ENCODE peak calls at places on chromosome 12, in five cellular contexts. Z is DND-41, M is H9, R is IMR-90, S is OCI-LY7. W is an unnamed sample.

GRCh38 chr12:16610006-16610520 is 4.1 kb upstream of the LMO3 start:
- DNase-seq in Z (no peak), M (no peak), R (no peak), S (no peak), W (no peak)

GRCh38 chr12:113095405-113095804 is 38.9 kb downstream of the DTX1 start:
- DNase-seq in Z (no peak), M (no peak), R (no peak), S (no peak), W (no peak)

GRCh38 chr12:21918456-21918855 is 22.8 kb downstream of the ABCC9 start:
- DNase-seq in Z (no peak), M (no peak), R (no peak), S (no peak), W (no peak)

GRCh38 chr12:1350934-1351240 is 243.5 kb downstream of the FBXL14 start:
- DNase-seq in Z (no peak), M (no peak), R (no peak), S (no peak), W (no peak)

GRCh38 chr12:46214668-46215429 is 54.0 kb downstream of the SLC38A1 start:
- DNase-seq in Z (peak), M (no peak), R (peak), S (peak), W (no peak)

GRCh38 chr12:6635375-6635855 is 344 bp downstream of the LPAR5 start:
- DNase-seq in Z (peak), M (no peak), R (no peak), S (peak), W (no peak)

GRCh38 chr12:78470354-78471195 is 394.0 kb upstream of the SYT1 start:
- DNase-seq in Z (no peak), M (peak), R (peak), S (peak), W (peak)

GRCh38 chr12:12903642-12904609 is 12.6 kb downstream of the GPRC5A start:
- DNase-seq in Z (no peak), M (no peak), R (no peak), S (no peak), W (no peak)

GRCh38 chr12:6235499-6235898 is 35.3 kb downstream of the CD9 start:
- DNase-seq in Z (no peak), M (no peak), R (no peak), S (no peak), W (no peak)

GRCh38 chr12:75439048-75439447 is 41.5 kb upstream of the GLIPR1 start:
- DNase-seq in Z (no peak), M (no peak), R (peak), S (no peak), W (peak)

GRCh38 chr12:2351129-2351528 is 298.3 kb downstream of the CACNA1C start:
- DNase-seq in Z (no peak), M (no peak), R (no peak), S (peak), W (no peak)

GRCh38 chr12:389138-390096 is at the start of gene KDM5A:
- DNase-seq in Z (peak), M (peak), R (peak), S (peak), W (peak)

GRCh38 chr12:3251691-3252090 is 174.5 kb downstream of the TSPAN9 start:
- DNase-seq in Z (no peak), M (no peak), R (no peak), S (no peak), W (no peak)

GRCh38 chr12:753401-754237 is 1.2 kb downstream of the WNK1 start:
- DNase-seq in Z (peak), M (peak), R (no peak), S (peak), W (no peak)

GRCh38 chr12:105057174-105057573 is 27.1 kb downstream of the ALDH1L2 start:
- DNase-seq in Z (no peak), M (no peak), R (no peak), S (no peak), W (peak)

GRCh38 chr12:27220057-27220987 is 23.8 kb upstream of the STK38L start:
- DNase-seq in Z (no peak), M (no peak), R (peak), S (peak), W (peak)

GRCh38 chr12:41034686-41035085 is 153.4 kb upstream of the PDZRN4 start:
- DNase-seq in Z (no peak), M (no peak), R (peak), S (no peak), W (peak)

GRCh38 chr12:105104762-105105161 is 2.8 kb upstream of the WASHC4 start:
- DNase-seq in Z (no peak), M (no peak), R (no peak), S (no peak), W (no peak)

GRCh38 chr12:53983580-53984572 is 1.1 kb upstream of the HOXC10 start:
- DNase-seq in Z (no peak), M (no peak), R (no peak), S (no peak), W (no peak)

GRCh38 chr12:77925536-77926108 is 94.9 kb downstream of the NAV3 start:
- DNase-seq in Z (peak), M (peak), R (peak), S (peak), W (peak)

GRCh38 chr12:100268835-100269564 is 2.0 kb downstream of the SCYL2 start:
- DNase-seq in Z (no peak), M (no peak), R (peak), S (no peak), W (peak)

GRCh38 chr12:95615735-95616134 is 64.5 kb upstream of the USP44 start:
- DNase-seq in Z (no peak), M (no peak), R (peak), S (no peak), W (peak)

GRCh38 chr12:56521590-56522371 is at the start of gene RBMS2:
- DNase-seq in Z (peak), M (peak), R (peak), S (peak), W (peak)
- H2AFZ ChIP-seq in Z (peak), M (no peak), R (peak), S (peak), W (peak)

GRCh38 chr12:52710744-52711143 is 7.4 kb upstream of the KRT77 start:
- DNase-seq in Z (no peak), M (no peak), R (no peak), S (peak), W (no peak)

GRCh38 chr12:52716061-52716460 is 12.7 kb upstream of the KRT77 start:
- DNase-seq in Z (no peak), M (no peak), R (no peak), S (no peak), W (no peak)

GRCh38 chr12:52713960-52714886 is 10.9 kb upstream of the KRT77 start:
- DNase-seq in Z (no peak), M (peak), R (no peak), S (no peak), W (no peak)

GRCh38 chr12:52714887-52715281 is 11.6 kb upstream of the KRT77 start:
- DNase-seq in Z (no peak), M (no peak), R (no peak), S (no peak), W (no peak)

DNA sequence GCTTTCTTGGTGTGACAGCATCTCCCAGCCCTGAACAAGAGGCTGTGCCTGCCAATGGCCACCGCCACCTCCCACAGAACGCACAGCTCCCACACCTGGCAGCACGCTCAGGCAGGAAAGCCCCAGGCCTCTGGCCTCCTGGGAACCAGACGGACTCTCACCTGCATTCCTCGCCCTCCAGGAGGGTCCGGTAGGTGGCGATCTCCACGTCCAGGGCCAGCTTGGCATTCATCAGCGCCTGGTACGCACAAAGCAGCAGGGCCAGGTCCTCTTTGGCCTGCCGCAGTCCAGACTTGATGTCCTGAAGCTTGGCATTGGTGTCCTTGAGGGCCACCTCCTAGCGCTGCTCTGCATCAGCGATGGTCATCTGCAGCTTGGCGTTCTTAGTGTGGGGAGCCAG is 12.1 kb upstream of the KRT77 start:
- DNase-seq in Z (no peak), M (peak), R (no peak), S (no peak), W (no peak)
- TF ChIP-seq CTCF in Z (no peak), M (peak), R (no peak), S (peak), W (no peak)

DNA sequence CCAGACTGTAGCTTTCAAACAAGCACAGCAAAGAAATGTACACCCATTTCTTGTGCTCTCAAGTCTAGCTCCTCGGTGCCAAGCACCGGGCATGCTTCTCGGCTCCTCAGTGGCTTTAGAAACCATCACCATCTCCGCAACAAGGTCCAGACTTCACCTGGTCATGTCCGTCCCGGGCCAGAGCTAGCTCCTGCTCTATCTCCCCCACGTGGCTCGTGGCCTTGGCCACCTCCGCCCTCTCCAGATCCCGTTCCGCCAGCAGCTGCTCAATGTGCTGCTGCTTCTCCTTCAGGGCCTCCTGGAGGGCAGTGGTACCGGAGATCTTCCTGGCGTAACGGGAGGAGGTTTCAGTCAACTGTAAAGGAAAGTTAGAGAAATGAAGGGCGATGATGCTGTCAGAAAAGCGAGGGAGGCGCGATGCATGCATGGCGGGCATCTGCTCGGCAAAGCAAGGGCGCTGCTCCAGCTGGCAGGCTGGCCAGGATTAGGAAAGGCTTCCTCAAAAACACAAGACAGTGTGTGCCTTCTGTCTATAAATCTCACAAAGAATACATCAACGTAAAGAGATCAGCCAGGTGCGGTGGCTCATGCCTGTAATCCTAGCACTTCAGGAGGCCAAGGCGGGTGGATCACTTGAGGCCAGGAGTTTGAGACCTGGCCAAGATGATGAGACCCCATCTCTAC is 67.4 kb downstream of the CLIP1 start:
- DNase-seq in Z (no peak), M (no peak), R (no peak), S (no peak), W (no peak)
- H2AFZ ChIP-seq in Z (no peak), M (no peak), R (no peak), S (no peak), W (no peak)

GRCh38 chr12:65788912-65789311 is 35.4 kb upstream of the HMGA2 start:
- DNase-seq in Z (no peak), M (no peak), R (no peak), S (no peak), W (no peak)
- TF ChIP-seq CTCF in Z (no peak), M (no peak), R (no peak), S (no peak), W (no peak)

DNA sequence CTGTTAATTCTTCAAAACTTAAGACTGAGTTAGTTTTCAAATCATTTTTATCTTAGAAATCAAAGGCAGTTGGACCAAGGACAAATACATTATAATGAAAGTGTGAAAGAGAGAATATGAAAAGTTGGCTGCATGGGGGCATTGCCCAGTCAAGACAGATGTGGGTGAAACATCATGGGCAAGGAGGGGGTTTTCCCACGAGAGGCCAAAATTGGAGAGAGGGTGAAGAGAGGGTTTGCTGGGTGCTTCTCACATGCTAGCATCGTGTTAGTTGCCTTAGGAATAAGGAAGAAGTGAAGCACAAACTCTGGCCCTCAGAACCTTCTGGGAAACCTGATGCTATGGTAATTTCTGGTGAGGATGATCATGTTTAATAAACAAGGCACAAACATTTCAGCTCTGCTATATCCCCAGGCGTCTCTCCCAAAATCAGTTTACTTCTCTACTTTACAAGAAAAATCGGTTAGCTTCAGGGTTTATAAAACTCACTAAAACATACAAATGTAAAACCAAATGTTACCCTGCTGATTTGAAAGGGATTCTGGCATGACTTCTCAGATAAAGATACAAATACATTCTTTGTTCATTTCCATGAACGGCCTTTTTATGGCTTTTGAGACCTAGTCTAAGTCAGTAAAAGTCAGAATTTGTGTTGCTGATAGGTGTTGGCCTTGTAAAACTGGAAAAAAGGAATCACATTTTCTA is 26.6 kb upstream of the CPM start:
- DNase-seq in Z (no peak), M (no peak), R (no peak), S (no peak), W (no peak)
- H2AFZ ChIP-seq in Z (no peak), M (no peak), R (peak), S (no peak), W (no peak)

DNA sequence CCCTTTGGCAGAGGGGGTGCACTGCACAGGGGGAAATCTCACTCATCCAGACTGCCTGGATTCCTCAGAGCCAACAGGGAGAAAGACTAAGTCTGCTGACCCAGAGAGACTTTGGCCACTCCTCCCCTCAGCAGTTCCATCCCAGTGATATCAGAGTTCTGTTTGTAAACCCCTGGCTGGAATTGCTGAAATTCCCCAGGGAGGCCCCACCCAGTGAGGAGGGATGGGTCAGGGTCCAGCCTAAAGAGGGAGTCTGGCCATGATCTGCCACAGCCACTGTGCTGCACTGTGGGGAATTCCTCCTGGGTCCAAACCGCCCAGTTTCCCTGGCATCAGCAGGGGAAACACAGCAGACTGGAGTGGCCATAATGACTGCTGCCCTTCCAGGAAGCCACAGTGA is 54.9 kb upstream of the USP15 start:
- DNase-seq in Z (no peak), M (no peak), R (no peak), S (no peak), W (no peak)
- TF ChIP-seq CTCF in Z (no peak), M (no peak), R (no peak), S (no peak), W (no peak)

GRCh38 chr12:111687255-111687654 is 1.4 kb downstream of the ACAD10 start:
- DNase-seq in Z (no peak), M (no peak), R (no peak), S (peak), W (no peak)

GRCh38 chr12:111685811-111686573 is at the start of the genes ACAD10 and BRAP:
- DNase-seq in Z (peak), M (peak), R (peak), S (peak), W (peak)

GRCh38 chr12:111687952-111688351 is 2.1 kb downstream of the ACAD10 start:
- DNase-seq in Z (no peak), M (no peak), R (no peak), S (no peak), W (no peak)

GRCh38 chr12:111686574-111687105 is 787 bp downstream of the ACAD10 start:
- DNase-seq in Z (no peak), M (no peak), R (peak), S (peak), W (no peak)

GRCh38 chr12:111685322-111685810 is 390 bp downstream of the BRAP start:
- DNase-seq in Z (no peak), M (no peak), R (no peak), S (peak), W (no peak)
- H2AFZ ChIP-seq in Z (peak), M (no peak), R (peak), S (peak), W (peak)

DNA sequence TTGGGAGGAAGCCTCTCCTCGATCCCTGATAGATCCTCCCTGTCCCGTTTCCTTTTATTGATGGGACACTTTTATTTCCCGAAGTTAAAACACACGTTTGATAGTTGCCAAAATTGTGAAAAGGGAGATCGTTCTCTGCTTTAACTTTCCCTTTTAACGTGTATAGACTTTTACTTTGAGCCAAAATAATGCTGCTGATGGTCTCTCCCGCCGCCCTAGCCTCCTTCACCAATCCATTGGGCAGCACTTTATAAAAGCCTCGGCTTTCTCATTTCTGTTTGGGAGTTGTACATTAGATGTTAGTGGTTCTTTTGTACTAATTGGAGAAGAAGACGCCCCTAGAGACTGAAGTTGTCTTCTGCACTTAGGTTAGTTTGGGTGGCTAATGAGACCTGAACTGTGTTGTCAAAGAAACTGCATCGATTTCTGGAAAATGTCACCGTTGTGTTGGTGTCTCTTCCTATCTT is 1.4 kb downstream of the TMTC2 start:
- DNase-seq in Z (no peak), M (no peak), R (no peak), S (peak), W (peak)
- TF ChIP-seq CTCF in Z (no peak), M (no peak), R (no peak), S (peak), W (peak)

W was measured in astrocyte.